ENCODE peak calls at places on chromosomes 1 and 21, in four cellular contexts. One of them, this sample, is unnamed.

GRCh38 chr21:43348801-43349261 is 78.1 kb downstream of the SIK1 start:
- DNase-seq in K562: no peak
- DNase-seq in GM12878: no peak
- DNase-seq in H1: no peak
- DNase-seq in this sample: no peak

GRCh38 chr21:44926364-44927101 is 5.8 kb upstream of the ITGB2 start:
- DNase-seq in K562: no peak
- DNase-seq in GM12878: no peak
- DNase-seq in H1: no peak
- DNase-seq in this sample: no peak

GRCh38 chr1:211355873-211356272 is 29.2 kb downstream of the TRAF5 start:
- DNase-seq in K562: no peak
- DNase-seq in GM12878: no peak
- DNase-seq in H1: no peak
- DNase-seq in this sample: peak

GRCh38 chr1:8408151-8408839 is 90.4 kb downstream of the SLC45A1 start:
- DNase-seq in K562: no peak
- DNase-seq in GM12878: no peak
- DNase-seq in H1: no peak
- DNase-seq in this sample: no peak

GRCh38 chr1:23848673-23849616 is 19.1 kb downstream of the FUCA1 start:
- DNase-seq in K562: no peak
- DNase-seq in GM12878: no peak
- DNase-seq in H1: no peak
- DNase-seq in this sample: no peak

GRCh38 chr21:44765231-44766013 is 36.2 kb downstream of the UBE2G2 start:
- DNase-seq in K562: peak
- DNase-seq in GM12878: no peak
- DNase-seq in H1: no peak
- DNase-seq in this sample: no peak

GRCh38 chr1:153432874-153433681 is 16.8 kb downstream of the S100A7A start:
- DNase-seq in K562: peak
- DNase-seq in GM12878: no peak
- DNase-seq in H1: no peak
- DNase-seq in this sample: no peak

GRCh38 chr1:53112271-53112774 is 30.1 kb downstream of the SLC1A7 start:
- DNase-seq in K562: no peak
- DNase-seq in GM12878: no peak
- DNase-seq in H1: no peak
- DNase-seq in this sample: peak

GRCh38 chr1:225745231-225745630 is 32.4 kb upstream of the SRP9 start:
- DNase-seq in K562: no peak
- DNase-seq in GM12878: no peak
- DNase-seq in H1: no peak
- DNase-seq in this sample: no peak

GRCh38 chr1:83818916-83819315 is 180.0 kb downstream of the TTLL7 start:
- DNase-seq in K562: no peak
- DNase-seq in GM12878: no peak
- DNase-seq in H1: no peak
- DNase-seq in this sample: peak

GRCh38 chr1:101905298-101905794 is 91.4 kb downstream of the OLFM3 start:
- DNase-seq in K562: no peak
- DNase-seq in GM12878: no peak
- DNase-seq in H1: no peak
- DNase-seq in this sample: no peak

GRCh38 chr1:174965006-174965971 is 34.5 kb upstream of the CACYBP start:
- DNase-seq in K562: peak
- DNase-seq in GM12878: no peak
- DNase-seq in H1: no peak
- DNase-seq in this sample: no peak

GRCh38 chr1:174968750-174969244 is 30.9 kb upstream of the CACYBP start:
- DNase-seq in K562: no peak
- DNase-seq in GM12878: peak
- DNase-seq in H1: no peak
- DNase-seq in this sample: no peak

GRCh38 chr1:174969977-174970376 is 29.8 kb upstream of the CACYBP start:
- DNase-seq in K562: no peak
- DNase-seq in GM12878: no peak
- DNase-seq in H1: no peak
- DNase-seq in this sample: no peak

GRCh38 chr1:174966000-174966572 is 33.7 kb upstream of the CACYBP start:
- DNase-seq in K562: no peak
- DNase-seq in GM12878: no peak
- DNase-seq in H1: no peak
- DNase-seq in this sample: no peak

DNA sequence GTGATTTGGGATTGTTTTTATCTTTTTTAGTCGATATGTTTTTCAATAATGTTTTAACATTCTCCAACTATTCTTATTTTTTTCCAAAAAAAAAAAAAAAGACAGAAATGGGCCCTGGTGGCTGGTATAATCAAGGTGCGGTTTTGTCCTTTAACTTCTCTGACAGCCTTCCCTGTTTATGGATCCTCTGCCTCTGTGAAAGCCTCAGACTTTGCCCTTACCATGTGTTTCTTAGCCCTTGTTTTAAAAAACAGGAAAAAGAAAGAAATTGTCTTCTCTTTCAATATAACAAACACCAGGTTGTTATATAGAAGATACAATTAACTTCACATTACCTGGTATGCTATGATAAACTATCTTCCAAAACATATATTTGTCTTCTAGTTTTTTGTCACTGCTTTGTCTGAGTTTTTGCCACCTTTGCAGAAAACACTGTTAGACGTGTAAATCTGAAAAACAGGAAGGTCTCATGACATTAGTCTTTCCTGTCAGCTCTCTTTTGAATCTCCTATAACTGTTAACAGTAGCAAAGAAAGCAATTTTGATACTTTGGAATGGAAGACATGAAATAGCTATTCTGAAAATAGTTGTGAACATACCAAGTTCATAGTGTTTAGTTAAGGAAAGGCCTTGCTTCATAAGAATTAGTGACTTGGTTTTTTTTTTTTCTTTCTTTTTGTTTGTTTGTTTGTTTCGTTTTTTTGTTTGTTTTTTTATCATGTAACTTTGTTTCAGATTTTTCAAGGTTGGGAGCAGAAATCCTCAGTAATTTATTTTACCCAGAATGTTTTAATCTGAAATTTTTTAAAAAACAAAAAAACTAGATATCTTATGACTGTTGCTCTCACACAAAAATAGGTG is 31.7 kb upstream of the CACYBP start:
- DNase-seq in K562: no peak
- DNase-seq in GM12878: no peak
- DNase-seq in H1: no peak
- DNase-seq in this sample: no peak
- TF ChIP-seq HDAC6 in K562: no peak
- TF ChIP-seq HDAC6 in GM12878: no peak
- TF ChIP-seq HDAC6 in H1: no peak
- TF ChIP-seq HDAC6 in this sample: no peak

GRCh38 chr1:39398278-39399010 is 93.0 kb upstream of the BMP8A start:
- DNase-seq in K562: peak
- DNase-seq in GM12878: no peak
- DNase-seq in H1: no peak
- DNase-seq in this sample: peak
- TF ChIP-seq EP300 in K562: peak
- TF ChIP-seq EP300 in GM12878: no peak
- TF ChIP-seq EP300 in H1: no peak
- TF ChIP-seq EP300 in this sample: no peak

GRCh38 chr1:93599479-93599878 is 82.2 kb downstream of the BCAR3 start:
- DNase-seq in K562: no peak
- DNase-seq in GM12878: no peak
- DNase-seq in H1: no peak
- DNase-seq in this sample: no peak

GRCh38 chr1:93597697-93598096 is 83.9 kb downstream of the BCAR3 start:
- DNase-seq in K562: no peak
- DNase-seq in GM12878: no peak
- DNase-seq in H1: no peak
- DNase-seq in this sample: no peak

GRCh38 chr1:93596329-93597089 is 85.1 kb downstream of the BCAR3 start:
- DNase-seq in K562: no peak
- DNase-seq in GM12878: no peak
- DNase-seq in H1: no peak
- DNase-seq in this sample: no peak

GRCh38 chr1:93598861-93599439 is 82.7 kb downstream of the BCAR3 start:
- DNase-seq in K562: no peak
- DNase-seq in GM12878: no peak
- DNase-seq in H1: no peak
- DNase-seq in this sample: no peak

GRCh38 chr1:93598396-93598795 is 83.2 kb downstream of the BCAR3 start:
- DNase-seq in K562: no peak
- DNase-seq in GM12878: no peak
- DNase-seq in H1: no peak
- DNase-seq in this sample: no peak
- TF ChIP-seq HDAC6 in K562: no peak
- TF ChIP-seq HDAC6 in GM12878: no peak
- TF ChIP-seq HDAC6 in H1: no peak
- TF ChIP-seq HDAC6 in this sample: no peak

GRCh38 chr1:26500488-26501175 is 28.4 kb downstream of the HMGN2 start:
- DNase-seq in K562: peak
- DNase-seq in GM12878: peak
- DNase-seq in H1: peak
- DNase-seq in this sample: peak
- TF ChIP-seq EP300 in K562: no peak
- TF ChIP-seq EP300 in GM12878: no peak
- TF ChIP-seq EP300 in H1: no peak
- TF ChIP-seq EP300 in this sample: no peak

GRCh38 chr1:244347942-244348341 is 103.8 kb downstream of the ADSS2 start:
- DNase-seq in K562: no peak
- DNase-seq in GM12878: no peak
- DNase-seq in H1: no peak
- DNase-seq in this sample: no peak

GRCh38 chr1:244349103-244349531 is 102.6 kb downstream of the ADSS2 start:
- DNase-seq in K562: no peak
- DNase-seq in GM12878: no peak
- DNase-seq in H1: no peak
- DNase-seq in this sample: no peak

GRCh38 chr1:244349581-244350001 is 102.1 kb downstream of the ADSS2 start:
- DNase-seq in K562: peak
- DNase-seq in GM12878: no peak
- DNase-seq in H1: no peak
- DNase-seq in this sample: no peak

GRCh38 chr1:244350027-244350426 is 101.7 kb downstream of the ADSS2 start:
- DNase-seq in K562: no peak
- DNase-seq in GM12878: peak
- DNase-seq in H1: no peak
- DNase-seq in this sample: no peak

DNA sequence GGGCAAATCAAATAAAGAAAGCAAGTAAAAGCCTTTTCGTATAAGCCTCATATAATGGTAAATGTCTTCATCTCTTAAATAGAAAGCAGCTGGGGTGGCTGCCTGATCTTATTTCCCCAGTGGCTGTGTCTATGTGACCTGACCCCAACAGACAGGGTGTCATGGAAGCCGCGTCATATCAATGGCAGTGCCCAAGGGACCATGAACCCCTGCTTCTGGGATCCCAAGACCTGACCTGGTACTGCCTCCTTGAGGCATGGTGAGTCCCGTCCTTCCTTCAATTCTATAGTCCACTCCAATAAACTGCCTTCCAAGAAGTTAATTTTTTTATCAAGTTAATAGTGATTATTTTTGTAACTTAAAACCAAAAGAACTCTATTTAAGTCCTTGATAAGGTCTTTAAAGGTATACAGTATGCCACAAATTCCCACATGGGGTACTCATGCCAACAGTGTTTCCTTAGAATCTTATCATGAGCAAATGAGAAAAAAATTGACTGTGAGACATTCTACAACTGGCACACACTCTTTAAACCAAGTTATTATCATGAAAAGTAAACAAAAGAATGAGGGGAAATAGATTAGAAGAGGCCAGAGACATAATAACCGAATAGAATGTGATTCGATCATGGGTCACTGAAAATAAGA is 104.6 kb downstream of the ADSS2 start:
- DNase-seq in K562: no peak
- DNase-seq in GM12878: no peak
- DNase-seq in H1: no peak
- DNase-seq in this sample: no peak
- TF ChIP-seq HDAC6 in K562: no peak
- TF ChIP-seq HDAC6 in GM12878: no peak
- TF ChIP-seq HDAC6 in H1: no peak
- TF ChIP-seq HDAC6 in this sample: no peak

This sample was measured in HepG2.